ENCODE peak calls at places on chromosome 6, in seven cellular contexts. K is activated CD8-positive, alpha-beta memory T cell treated with anti-CD3 and anti-CD28 coated beads for 24 hours; B is hepatocyte; O is uterus; T is HuH-7; G is activated CD4-positive, alpha-beta T cell treated with anti-CD3 and anti-CD28 coated beads for 36 hours; M is neural progenitor cell. X is an unnamed sample.

GRCh38 chr6:42454428-42454791 is 2.7 kb upstream of the TRERF1 start:
- DNase-seq in K (no peak), B (peak; percentile 32), O (no peak), T (peak; percentile 42), G (no peak), M (peak; percentile 70), X (no peak)

GRCh38 chr6:56927538-56928453 is 27.1 kb upstream of the BEND6 start:
- DNase-seq in K (no peak), B (no peak), O (no peak), T (no peak), G (no peak), M (no peak), X (no peak)

GRCh38 chr6:160215232-160215631 is 43.4 kb downstream of the SLC22A2 start:
- DNase-seq in K (no peak), B (no peak), O (no peak), T (no peak), G (no peak), M (no peak), X (no peak)

GRCh38 chr6:34206726-34207125 is 29.9 kb upstream of the HMGA1 start:
- DNase-seq in K (no peak), B (no peak), O (no peak), T (no peak), G (no peak), M (no peak), X (no peak)

GRCh38 chr6:92716638-92717037 is 702.7 kb downstream of the EPHA7 start:
- DNase-seq in K (no peak), B (no peak), O (no peak), T (no peak), G (no peak), M (no peak), X (no peak)

GRCh38 chr6:39696986-39697788 is 28.0 kb downstream of the KIF6 start:
- DNase-seq in K (no peak), B (no peak), O (no peak), T (no peak), G (no peak), M (no peak), X (no peak)

GRCh38 chr6:7332090-7332745 is 19.2 kb upstream of the SSR1 start:
- DNase-seq in K (no peak), B (no peak), O (no peak), T (no peak), G (no peak), M (peak; percentile 12), X (no peak)

GRCh38 chr6:113684382-113684901 is 172.7 kb upstream of the MARCKS start:
- DNase-seq in K (no peak), B (no peak), O (no peak), T (no peak), G (no peak), M (no peak), X (no peak)

GRCh38 chr6:24775520-24776058 is 852 bp downstream of the GMNN start:
- DNase-seq in K (no peak), B (peak; percentile 32), O (no peak), T (no peak), G (peak; percentile 72), M (peak; percentile 20), X (peak; percentile 40)

GRCh38 chr6:67252663-67253062 is 1382.4 kb upstream of the ADGRB3 start:
- DNase-seq in K (no peak), B (no peak), O (no peak), T (no peak), G (no peak), M (no peak), X (no peak)